ENCODE peak calls at places on chromosomes 1 and 21, in nine cellular contexts. Z, B, L, A, U, K, T, F and G are unnamed samples.

GRCh38 chr1:109757936-109758786 is 5.6 kb downstream of the EPS8L3 start:
- DNase-seq in T (peak; percentile 5), Z (no peak), A (peak; percentile 6), L (peak; percentile 26), F (no peak), B (no peak), K (no peak), U (no peak), G (no peak)

GRCh38 chr1:155996166-155996565 is 17.8 kb upstream of the ARHGEF2 start:
- DNase-seq in A (no peak), L (no peak), B (no peak), K (no peak), Z (no peak), F (no peak), U (no peak), T (no peak), G (no peak)

GRCh38 chr1:36950588-36950987 is 83.7 kb downstream of the GRIK3 start:
- DNase-seq in U (no peak), F (no peak), L (no peak), Z (no peak), B (no peak), T (no peak), A (no peak), K (no peak), G (no peak)

GRCh38 chr1:20381961-20382360 is 91.3 kb downstream of the VWA5B1 start:
- DNase-seq in B (no peak), Z (no peak), L (no peak), F (no peak), U (no peak), T (no peak), A (no peak), K (no peak), G (no peak)

GRCh38 chr1:212035835-212036605 is 472 bp downstream of the DTL start:
- DNase-seq in Z (no peak), A (no peak), K (no peak), F (no peak), U (no peak), T (no peak), B (no peak), L (no peak), G (no peak)

GRCh38 chr1:92411511-92411910 is 75.2 kb downstream of the GFI1 start:
- DNase-seq in L (no peak), F (peak; percentile 31), Z (no peak), B (no peak), K (no peak), U (no peak), T (no peak), A (peak; percentile 46), G (peak; percentile 20)

GRCh38 chr1:104235141-104235540 is 485.4 kb downstream of the AMY1C start:
- DNase-seq in Z (no peak), L (no peak), B (no peak), A (no peak), T (no peak), U (no peak), F (no peak), K (no peak), G (no peak)

GRCh38 chr1:217275617-217276398 is 355.1 kb downstream of the GPATCH2 start:
- DNase-seq in K (no peak), T (no peak), U (no peak), F (peak; percentile 77), B (no peak), L (no peak), Z (no peak), A (no peak), G (peak; percentile 24)

GRCh38 chr21:38913120-38913975 is 107.6 kb downstream of the ETS2 start:
- DNase-seq in K (no peak), B (peak; percentile 64), U (peak; percentile 87), F (peak; percentile 87), A (peak; percentile 93), Z (peak; percentile 80), L (peak; percentile 90), T (peak; percentile 86), G (peak; percentile 36)

GRCh38 chr1:48217861-48218260 is 4.7 kb upstream of the SLC5A9 start:
- DNase-seq in K (no peak), L (no peak), Z (no peak), T (no peak), F (no peak), U (no peak), B (no peak), A (no peak), G (no peak)

DNA sequence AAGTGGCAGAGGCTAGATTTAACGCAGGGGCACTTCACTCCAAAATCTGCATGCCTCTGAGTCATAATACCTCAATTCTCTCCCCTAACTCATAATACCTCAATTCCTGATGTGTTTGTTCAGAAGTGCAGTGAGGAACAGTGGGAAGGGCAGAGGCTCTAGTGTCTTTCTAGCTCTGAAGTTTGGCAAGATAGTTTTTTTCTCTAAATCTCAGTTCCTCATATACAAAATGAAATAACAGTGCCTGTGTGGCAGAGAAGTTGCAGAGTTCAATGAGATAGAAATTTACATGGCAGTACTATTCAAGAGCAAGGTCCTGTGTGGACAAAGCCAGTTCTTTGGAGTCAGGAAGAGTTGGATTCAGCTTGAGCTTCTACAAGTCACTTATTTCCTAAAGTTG is 9.8 kb downstream of the JUN start:
- DNase-seq in K (no peak), F (no peak), A (no peak), U (no peak), Z (no peak), T (no peak), L (no peak), B (no peak), G (no peak)
- TF ChIP-seq CTCF in K (no peak), F (no peak), A (no peak), U (no peak), Z (no peak), T (no peak), L (no peak), B (no peak), G (no peak)

GRCh38 chr21:26565105-26565504 is 8.0 kb downstream of the CYYR1 start:
- DNase-seq in T (no peak), K (no peak), F (no peak), Z (no peak), B (no peak), U (no peak), L (no peak), A (no peak), G (no peak)

GRCh38 chr21:26565546-26565945 is 7.5 kb downstream of the CYYR1 start:
- DNase-seq in Z (no peak), T (no peak), K (no peak), A (no peak), U (no peak), F (no peak), L (no peak), B (no peak), G (no peak)

DNA sequence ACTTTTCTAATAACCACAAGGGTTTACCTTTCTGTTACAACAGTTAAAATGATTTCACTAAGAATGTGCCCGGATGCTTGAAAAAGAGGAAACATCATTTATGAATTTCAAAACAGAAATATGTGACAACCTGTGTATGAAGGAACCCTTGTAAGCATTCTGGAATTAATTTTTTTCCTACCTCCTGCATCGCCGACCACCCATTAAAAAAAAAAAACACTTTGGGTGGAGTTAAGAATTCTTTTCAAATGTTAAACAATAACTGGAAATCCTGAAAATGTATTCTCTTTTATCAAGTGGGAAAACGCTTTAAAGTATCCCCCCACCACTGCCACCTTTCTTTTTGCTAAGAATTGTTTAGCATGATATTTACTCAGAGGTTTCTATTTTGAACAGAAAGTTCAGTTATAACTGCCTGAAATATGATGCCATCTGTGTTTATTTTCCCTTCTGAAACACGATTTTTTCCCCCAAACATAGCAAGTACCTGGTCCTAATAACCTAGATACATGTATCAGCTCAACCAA is 9.0 kb downstream of the CYYR1 start:
- DNase-seq in B (no peak), K (no peak), U (no peak), A (no peak), Z (no peak), F (no peak), L (no peak), T (no peak), G (no peak)
- H3K9me3 ChIP-seq in B (no peaks in the 10 kb centered on the region), K (no peaks in the 10 kb centered on the region), U (no peaks in the 10 kb centered on the region), A (no peaks in the 10 kb centered on the region), Z (no peaks in the 10 kb centered on the region), F (no peaks in the 10 kb centered on the region), L (no peaks in the 10 kb centered on the region), T (no peaks in the 10 kb centered on the region), G (no peaks in the 10 kb centered on the region)

GRCh38 chr1:218473527-218473926 is 128.4 kb downstream of the TGFB2 start:
- DNase-seq in T (no peak), L (no peak), B (no peak), U (no peak), K (peak; percentile 70), F (peak; percentile 21), A (no peak), Z (no peak), G (no peak)

GRCh38 chr1:218474089-218474488 is 129.0 kb downstream of the TGFB2 start:
- DNase-seq in B (no peak), Z (no peak), L (no peak), U (no peak), F (no peak), T (no peak), A (no peak), K (no peak), G (no peak)

GRCh38 chr1:218475275-218475674 is 130.1 kb downstream of the TGFB2 start:
- DNase-seq in L (no peak), B (no peak), Z (no peak), K (no peak), U (no peak), F (no peak), A (no peak), T (no peak), G (no peak)

GRCh38 chr1:218475699-218476098 is 130.6 kb downstream of the TGFB2 start:
- DNase-seq in F (no peak), L (no peak), T (no peak), K (no peak), A (no peak), B (no peak), U (no peak), Z (no peak), G (no peak)

DNA sequence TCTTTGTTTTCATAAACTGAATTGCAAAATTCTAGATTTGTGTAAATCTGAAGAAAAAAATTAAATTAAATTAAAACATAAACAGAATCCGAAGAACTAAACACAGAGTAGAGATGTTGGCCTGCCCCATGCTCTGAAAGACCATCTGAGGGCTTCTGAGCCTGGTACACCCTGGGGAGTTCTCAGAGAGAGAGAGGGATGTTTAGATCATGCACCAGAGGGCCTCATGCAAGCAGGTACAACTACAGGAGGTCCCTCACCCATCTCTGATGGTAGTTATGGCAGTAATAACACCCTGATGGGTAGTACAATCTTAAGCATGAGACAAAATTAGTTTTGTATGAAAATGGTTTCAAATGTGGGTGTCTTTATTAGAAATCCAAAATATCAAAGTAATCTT is 127.7 kb downstream of the TGFB2 start:
- DNase-seq in L (no peak), T (no peak), U (no peak), K (no peak), A (no peak), Z (no peak), B (no peak), F (no peak), G (no peak)
- H3K27ac ChIP-seq in L (no peak overlapping the region), T (no peak overlapping the region), U (no peak overlapping the region), K (peak overlapping the region; percentile 52), A (no peak overlapping the region), Z (no peak overlapping the region), B (no peak overlapping the region), F (no peak overlapping the region), G (no peak overlapping the region)

DNA sequence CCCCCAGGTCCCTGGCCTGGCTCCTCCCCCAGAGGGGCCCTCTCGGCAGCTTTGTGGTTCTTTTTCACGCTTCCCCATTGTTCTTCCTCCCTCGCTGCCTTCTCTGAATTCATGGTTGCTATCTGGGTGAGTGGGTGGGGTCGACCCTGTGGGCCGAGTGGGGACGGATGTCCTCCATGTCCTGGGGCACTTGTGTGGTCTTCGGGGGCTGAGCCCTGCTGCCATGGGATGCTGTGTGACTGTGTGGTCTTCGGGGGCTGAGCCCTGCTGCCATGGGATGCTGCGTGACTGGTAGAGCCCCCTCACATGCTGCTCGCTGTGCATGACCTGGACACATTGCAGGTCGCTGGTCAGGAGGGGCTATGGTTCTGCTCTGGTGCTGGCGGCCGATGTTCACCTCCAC is 21.6 kb upstream of the DIP2A start:
- DNase-seq in T (no peak), U (no peak), B (no peak), A (no peak), K (no peak), Z (no peak), F (no peak), L (no peak), G (no peak)
- TF ChIP-seq CTCF in T (no peak), U (no peak), B (no peak), A (no peak), K (no peak), Z (no peak), F (no peak), L (no peak), G (no peak)